ENCODE peak calls at places on chromosomes 12 and 14, in four cellular contexts. Z is stimulated activated CD4-positive, alpha-beta T cell treated with anti-CD3 and anti-CD28 coated beads, TNF-alpha, amount 100 ng/mL, for 4 hours; O is NAMALWA; Q is T-helper 2 cell. X is an unnamed sample.

GRCh38 chr12:108425238-108425795 is 86.2 kb upstream of the CMKLR1 start:
- DNase-seq in Z (no peak), O (no peak), Q (no peak), X (no peak)

GRCh38 chr14:68978550-68978911 is 571 bp downstream of the ACTN1 start:
- DNase-seq in Z (peak; percentile 19), O (no peak), Q (peak; percentile 11), X (no peak)

GRCh38 chr12:3630621-3631271 is 122.2 kb downstream of the CRACR2A start:
- DNase-seq in Z (no peak), O (peak; percentile 12), Q (no peak), X (no peak)

GRCh38 chr12:5783274-5783920 is 161.7 kb downstream of the ANO2 start:
- DNase-seq in Z (no peak), O (no peak), Q (no peak), X (no peak)

GRCh38 chr12:110320548-110320947 is 39.5 kb downstream of the ATP2A2 start:
- DNase-seq in Z (no peak), O (no peak), Q (no peak), X (no peak)

GRCh38 chr14:92729632-92730358 is 18.6 kb downstream of the LGMN start:
- DNase-seq in Z (no peak), O (no peak), Q (no peak), X (no peak)

GRCh38 chr12:60269611-60270269 is 673.9 kb downstream of the SLC16A7 start:
- DNase-seq in Z (no peak), O (no peak), Q (no peak), X (no peak)

GRCh38 chr14:91869556-91869955 is 2.2 kb upstream of the TC2N start:
- DNase-seq in Z (no peak), O (no peak), Q (no peak), X (no peak)

GRCh38 chr12:105510526-105510925 is 180.0 kb downstream of the C12orf75 start:
- DNase-seq in Z (no peak), O (no peak), Q (no peak), X (no peak)

GRCh38 chr12:81206425-81206824 is 128.5 kb downstream of the ACSS3 start:
- DNase-seq in Z (no peak), O (no peak), Q (no peak), X (no peak)

GRCh38 chr14:22070119-22070982 is 396.7 kb upstream of the OR4E1 start:
- DNase-seq in Z (no peak), O (peak; percentile 86), Q (peak; percentile 34), X (no peak)

GRCh38 chr12:106892075-106892474 is 63.6 kb upstream of the TMEM263 start:
- DNase-seq in Z (no peak), O (no peak), Q (no peak), X (no peak)

GRCh38 chr12:46549527-46550265 is 177.1 kb upstream of the SLC38A2 start:
- DNase-seq in Z (no peak), O (no peak), Q (no peak), X (no peak)

GRCh38 chr12:106915635-106916026 is 40.1 kb upstream of the TMEM263 start:
- DNase-seq in Z (no peak), O (no peak), Q (no peak), X (no peak)

GRCh38 chr12:106309671-106310313 is 7.3 kb downstream of the TCP11L2 start:
- DNase-seq in Z (no peak), O (no peak), Q (no peak), X (no peak)

GRCh38 chr12:31620311-31620710 is 29.4 kb upstream of the DENND5B start:
- DNase-seq in Z (no peak), O (no peak), Q (no peak), X (no peak)

GRCh38 chr12:47021298-47021697 is 58.1 kb upstream of the PCED1B start:
- DNase-seq in Z (no peak), O (peak; percentile 70), Q (no peak), X (no peak)

GRCh38 chr12:115623764-115624334 is 653.6 kb downstream of the MED13L start:
- DNase-seq in Z (no peak), O (no peak), Q (no peak), X (no peak)

GRCh38 chr12:64746663-64747062 is 12.5 kb downstream of the GNS start:
- DNase-seq in Z (no peak), O (no peak), Q (no peak), X (no peak)

GRCh38 chr12:60072911-60073310 is 477.1 kb downstream of the SLC16A7 start:
- DNase-seq in Z (no peak), O (no peak), Q (no peak), X (no peak)

GRCh38 chr12:92505373-92506340 is 197.1 kb upstream of the PLEKHG7 start:
- DNase-seq in Z (peak; percentile 50), O (peak; percentile 69), Q (peak; percentile 5), X (no peak)

GRCh38 chr14:81517798-81518398 is 15.8 kb downstream of the SEL1L start:
- DNase-seq in Z (no peak), O (no peak), Q (no peak), X (no peak)

GRCh38 chr12:48191096-48191495 is 7.7 kb downstream of the CCDC184 start:
- DNase-seq in Z (no peak), O (no peak), Q (no peak), X (no peak)

GRCh38 chr14:105528197-105528858 is 1.9 kb downstream of the TMEM121 start:
- DNase-seq in Z (peak; percentile 64), O (peak; percentile 72), Q (peak; percentile 72), X (no peak)

GRCh38 chr14:89407856-89408255 is 9.2 kb downstream of the FOXN3 start:
- DNase-seq in Z (no peak), O (no peak), Q (no peak), X (no peak)

GRCh38 chr14:105419305-105420091 is at the start of gene MTA1:
- DNase-seq in Z (peak; percentile 35), O (peak; percentile 39), Q (peak; percentile 38), X (no peak)

GRCh38 chr14:89011327-89011726 is 186.9 kb downstream of the TTC8 start:
- DNase-seq in Z (no peak), O (no peak), Q (no peak), X (no peak)

GRCh38 chr12:120979862-120980696 is 1.7 kb downstream of the HNF1A start:
- DNase-seq in Z (no peak), O (no peak), Q (no peak), X (no peak)

GRCh38 chr14:101885254-101885576 is 79.2 kb upstream of the DYNC1H1 start:
- DNase-seq in Z (no peak), O (no peak), Q (no peak), X (no peak)

GRCh38 chr12:53097564-53098353 is at the start of gene IGFBP6:
- DNase-seq in Z (peak; percentile 22), O (peak; percentile 81), Q (peak; percentile 42), X (no peak)

GRCh38 chr12:52691076-52691764 is 11.0 kb upstream of the KRT1 start:
- DNase-seq in Z (peak; percentile 28), O (no peak), Q (peak; percentile 47), X (no peak)

GRCh38 chr14:35124127-35124526 is 1.8 kb downstream of the PRORP start:
- DNase-seq in Z (no peak), O (no peak), Q (no peak), X (no peak)

GRCh38 chr12:126676426-126676825 is 1590.5 kb upstream of the TMEM132C start:
- DNase-seq in Z (no peak), O (no peak), Q (no peak), X (no peak)